ENCODE peak calls at places on chromosomes 7 and 10, in eight cellular contexts. E, D, W, U, K, I, O and A are unnamed samples.

GRCh38 chr7:150428671-150429451 is 21.6 kb upstream of the GIMAP8 start:
- DNase-seq in E (no peak), D (no peak), W (no peak), U (peak), K (peak), I (no peak), O (no peak), A (peak)

GRCh38 chr10:31319602-31320178 is 674 bp downstream of the ZEB1 start:
- DNase-seq in E (no peak), D (no peak), W (no peak), U (no peak), K (no peak), I (no peak), O (peak), A (no peak)

GRCh38 chr10:114179148-114179547 is at the start of gene TDRD1:
- DNase-seq in E (no peak), D (no peak), W (no peak), U (no peak), K (no peak), I (no peak), O (no peak), A (no peak)

GRCh38 chr10:132192991-132193670 is 6.4 kb downstream of the DPYSL4 start:
- DNase-seq in E (no peak), D (no peak), W (no peak), U (no peak), K (no peak), I (no peak), O (no peak), A (no peak)

GRCh38 chr10:119371704-119372663 is 164.6 kb downstream of the GRK5 start:
- DNase-seq in E (no peak), D (no peak), W (no peak), U (no peak), K (no peak), I (no peak), O (peak), A (no peak)

GRCh38 chr10:13074562-13075451 is 25.2 kb upstream of the OPTN start:
- DNase-seq in E (peak), D (peak), W (peak), U (peak), K (no peak), I (peak), O (no peak), A (peak)

GRCh38 chr7:116150588-116150987 is 59.8 kb upstream of the TES start:
- DNase-seq in E (no peak), D (no peak), W (no peak), U (no peak), K (no peak), I (no peak), O (no peak), A (no peak)

GRCh38 chr10:97608991-97609561 is 19.6 kb downstream of the C10orf62 start:
- DNase-seq in E (no peak), D (no peak), W (no peak), U (no peak), K (no peak), I (no peak), O (no peak), A (no peak)

GRCh38 chr7:74575083-74575803 is 82.3 kb upstream of the GTF2I start:
- DNase-seq in E (no peak), D (no peak), W (no peak), U (no peak), K (no peak), I (no peak), O (no peak), A (peak)

GRCh38 chr7:142125576-142125975 is 14.1 kb downstream of the MGAM2 start:
- DNase-seq in E (no peak), D (no peak), W (no peak), U (no peak), K (no peak), I (no peak), O (no peak), A (no peak)

GRCh38 chr7:135558337-135558767 is 635 bp downstream of the NUP205 start:
- DNase-seq in E (peak), D (peak), W (peak), U (peak), K (no peak), I (peak), O (no peak), A (peak)

GRCh38 chr10:45418859-45419672 is 45.0 kb downstream of the ALOX5 start:
- DNase-seq in E (no peak), D (no peak), W (peak), U (no peak), K (no peak), I (no peak), O (peak), A (peak)